ENCODE peak calls at places on chromosomes 7 and 10, in nine cellular contexts. P, X, B, C, O, V, W, A and Q are unnamed samples.

GRCh38 chr7:107953924-107954303 is 49.0 kb downstream of the LAMB1 start:
- DNase-seq in P (no peak), X (no peak), B (no peak), C (no peak), O (no peak), V (no peak), W (no peak), A (no peak), Q (no peak)

GRCh38 chr7:80230327-80230726 is 95.7 kb downstream of the GNAI1 start:
- DNase-seq in P (no peak), X (no peak), B (no peak), C (no peak), O (no peak), V (no peak), W (no peak), A (no peak), Q (no peak)

GRCh38 chr7:142798451-142799438 is 28.0 kb downstream of the PRSS2 start:
- DNase-seq in P (peak; percentile 50), X (no peak), B (no peak), C (no peak), O (no peak), V (no peak), W (no peak), A (no peak), Q (no peak)

GRCh38 chr10:94002156-94002555 is 8.4 kb downstream of the PLCE1 start:
- DNase-seq in P (no peak), X (no peak), B (no peak), C (no peak), O (no peak), V (peak; percentile 43), W (no peak), A (no peak), Q (no peak)

GRCh38 chr7:41222704-41223103 is 480.2 kb downstream of the INHBA start:
- DNase-seq in P (no peak), X (no peak), B (no peak), C (no peak), O (no peak), V (peak; percentile 79), W (no peak), A (no peak), Q (no peak)

GRCh38 chr7:77727936-77728701 is 31.9 kb downstream of the RSBN1L start:
- DNase-seq in P (no peak), X (no peak), B (no peak), C (no peak), O (no peak), V (peak; percentile 54), W (no peak), A (no peak), Q (no peak)

GRCh38 chr7:23679898-23680416 is at the start of gene FAM221A:
- DNase-seq in P (peak; percentile 90), X (peak; percentile 91), B (peak; percentile 94), C (peak; percentile 93), O (peak; percentile 69), V (peak; percentile 84), W (peak; percentile 45), A (peak; percentile 79), Q (peak; percentile 97)

GRCh38 chr7:2968616-2969397 is 74.9 kb downstream of the CARD11 start:
- DNase-seq in P (no peak), X (no peak), B (no peak), C (no peak), O (no peak), V (no peak), W (no peak), A (no peak), Q (peak; percentile 51)

GRCh38 chr7:27170936-27171635 is 3.0 kb downstream of the HOXA10 start:
- DNase-seq in P (no peak), X (peak; percentile 28), B (peak; percentile 8), C (no peak), O (no peak), V (no peak), W (no peak), A (no peak), Q (peak; percentile 31)

GRCh38 chr7:27170494-27170811 is 3.7 kb downstream of the HOXA10 start:
- DNase-seq in P (no peak), X (no peak), B (no peak), C (no peak), O (no peak), V (no peak), W (no peak), A (no peak), Q (no peak)

GRCh38 chr7:27172388-27172774 is 1.7 kb downstream of the HOXA10 start:
- DNase-seq in P (no peak), X (peak; percentile 28), B (peak; percentile 4), C (no peak), O (no peak), V (no peak), W (no peak), A (no peak), Q (peak; percentile 32)

GRCh38 chr7:27172823-27173411 is 1.2 kb downstream of the HOXA10 start:
- DNase-seq in P (no peak), X (peak; percentile 77), B (peak; percentile 16), C (peak; percentile 89), O (no peak), V (no peak), W (no peak), A (no peak), Q (peak; percentile 64)

DNA sequence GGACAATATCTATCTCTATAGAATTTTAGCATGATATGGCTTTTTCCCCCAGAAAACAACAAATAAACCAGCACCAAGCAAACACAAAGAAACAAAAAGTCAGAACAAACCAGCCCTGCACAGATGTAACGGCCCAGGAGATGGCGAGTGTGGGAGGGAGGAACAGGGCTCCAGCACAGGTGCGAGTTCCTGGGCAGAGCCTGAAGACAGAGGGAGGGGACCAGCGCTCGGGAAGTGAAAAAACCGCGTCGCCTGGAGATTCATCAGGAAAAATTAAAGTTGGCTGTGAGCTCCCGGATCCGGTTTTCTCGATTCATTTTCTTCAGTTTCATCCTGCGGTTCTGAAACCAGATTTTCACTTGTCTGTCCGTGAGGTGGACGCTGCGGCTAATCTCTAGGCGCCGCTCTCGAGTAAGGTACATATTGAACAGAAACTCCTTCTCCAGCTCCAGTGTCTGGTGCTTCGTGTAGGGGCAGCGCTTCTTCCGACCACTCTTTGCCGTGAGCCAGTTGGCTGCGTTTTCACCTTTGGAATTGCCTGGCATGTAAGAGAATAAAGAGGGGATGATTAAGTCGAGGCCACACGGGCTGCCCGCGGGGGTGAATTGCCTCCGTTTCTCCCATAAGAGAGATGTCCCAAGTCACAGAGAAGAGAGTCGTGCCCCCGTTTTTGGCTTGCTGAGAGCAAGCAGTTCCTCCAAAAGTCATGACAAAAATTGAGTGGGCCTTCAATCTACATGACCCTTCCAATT is 2.3 kb downstream of the HOXA10 start:
- DNase-seq in P (no peak), X (peak; percentile 21), B (peak; percentile 14), C (no peak), O (no peak), V (no peak), W (no peak), A (no peak), Q (peak; percentile 55)
- H3K4me3 ChIP-seq in P (no peak overlapping the region), X (peak overlapping the region; percentile 53), B (no peak overlapping the region), C (peak overlapping the region; percentile 57), O (no peak overlapping the region), V (no peak overlapping the region), W (no peak overlapping the region), A (no peak overlapping the region), Q (no peak overlapping the region)

GRCh38 chr10:110528224-110528997 is 30.7 kb downstream of the DUSP5 start:
- DNase-seq in P (no peak), X (no peak), B (no peak), C (no peak), O (no peak), V (no peak), W (no peak), A (peak; percentile 31), Q (no peak)

GRCh38 chr10:110531687-110532086 is 34.0 kb downstream of the DUSP5 start:
- DNase-seq in P (no peak), X (no peak), B (no peak), C (no peak), O (no peak), V (no peak), W (no peak), A (peak; percentile 5), Q (no peak)

GRCh38 chr10:110529596-110530011 is 31.9 kb downstream of the DUSP5 start:
- DNase-seq in P (no peak), X (no peak), B (no peak), C (no peak), O (peak; percentile 49), V (no peak), W (no peak), A (peak; percentile 9), Q (no peak)

GRCh38 chr10:110527731-110528171 is 30.0 kb downstream of the DUSP5 start:
- DNase-seq in P (no peak), X (no peak), B (no peak), C (no peak), O (no peak), V (no peak), W (no peak), A (no peak), Q (no peak)

DNA sequence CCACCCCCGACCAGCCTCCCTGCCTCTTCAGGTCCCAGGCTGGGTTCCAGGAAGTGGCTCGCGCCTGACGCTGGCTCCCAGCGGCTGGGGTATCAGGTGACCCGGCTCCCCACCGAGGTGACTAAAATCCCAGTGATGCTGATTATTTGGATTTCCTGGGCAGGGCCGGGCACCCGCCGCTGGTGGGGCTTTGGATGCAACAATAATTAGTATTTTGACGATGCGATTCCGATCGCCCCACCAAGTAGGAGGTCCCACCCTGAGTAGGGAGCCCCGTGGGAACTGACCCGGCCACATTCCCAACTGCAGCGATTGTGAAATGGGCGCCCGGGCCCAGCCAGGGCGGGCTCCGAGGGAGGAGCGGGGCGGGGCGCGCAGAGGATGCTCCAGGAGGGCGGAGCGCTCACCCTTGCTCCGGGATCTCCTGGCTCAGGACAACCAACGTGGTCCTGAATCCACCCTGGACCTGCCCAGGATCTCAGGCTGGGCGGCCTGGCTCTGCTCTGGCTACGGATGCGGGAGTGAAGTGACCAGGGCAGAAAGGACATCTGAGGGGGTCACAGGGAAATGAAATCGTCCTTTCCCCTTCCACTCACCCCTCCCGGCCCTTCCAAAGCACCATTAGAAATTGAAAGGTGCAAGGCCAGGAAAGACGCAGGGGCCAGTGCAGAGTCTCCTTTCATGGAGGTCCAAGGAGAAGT is 32.6 kb downstream of the DUSP5 start:
- DNase-seq in P (no peak), X (peak; percentile 47), B (peak; percentile 61), C (peak; percentile 26), O (no peak), V (peak; percentile 72), W (no peak), A (no peak), Q (peak; percentile 87)
- H3K4me3 ChIP-seq in P (peak overlapping the region; percentile 8), X (no peak overlapping the region), B (no peak overlapping the region), C (no peak overlapping the region), O (peak overlapping the region; percentile 26), V (no peak overlapping the region), W (peak overlapping the region; percentile 40), A (no peak overlapping the region), Q (peak overlapping the region; percentile 15)

DNA sequence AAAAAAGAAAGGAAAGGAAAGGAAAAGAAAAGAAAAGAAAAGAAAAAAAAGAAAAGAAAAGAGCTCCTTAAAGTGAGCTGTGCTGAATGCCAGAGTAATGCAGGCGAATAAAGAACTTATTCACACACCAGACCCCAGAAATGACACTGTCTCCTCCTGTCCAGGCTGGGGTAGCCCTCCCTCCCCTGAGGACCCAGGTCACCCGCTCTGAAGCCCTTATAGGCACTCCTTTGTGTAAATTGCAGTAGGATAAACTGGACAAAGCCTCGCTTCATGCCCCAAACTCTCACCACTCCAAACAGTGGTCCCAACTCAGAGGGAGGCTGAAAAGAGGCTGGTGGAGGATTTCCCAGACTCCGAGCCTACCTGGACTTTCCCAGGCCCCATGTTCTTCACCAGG is 46.3 kb downstream of the PKD1L1 start:
- DNase-seq in P (no peak), X (no peak), B (no peak), C (no peak), O (no peak), V (no peak), W (no peak), A (no peak), Q (no peak)
- H3K4me3 ChIP-seq in P (no peak overlapping the region), X (no peak overlapping the region), B (no peak overlapping the region), C (no peak overlapping the region), O (no peak overlapping the region), V (no peak overlapping the region), W (no peak overlapping the region), A (no peak overlapping the region), Q (no peak overlapping the region)

GRCh38 chr7:128829391-128830166 is 627 bp upstream of the FLNC start:
- DNase-seq in P (no peak), X (peak; percentile 63), B (peak; percentile 51), C (no peak), O (no peak), V (no peak), W (peak; percentile 47), A (no peak), Q (no peak)

GRCh38 chr7:128832880-128833147 is 2.6 kb downstream of the FLNC start:
- DNase-seq in P (no peak), X (peak; percentile 36), B (no peak), C (no peak), O (no peak), V (no peak), W (no peak), A (no peak), Q (no peak)

GRCh38 chr7:128831994-128832879 is 2.0 kb downstream of the FLNC start:
- DNase-seq in P (no peak), X (peak; percentile 58), B (no peak), C (no peak), O (no peak), V (no peak), W (no peak), A (peak; percentile 7), Q (peak; percentile 60)

GRCh38 chr7:128831178-128831993 is 1.2 kb downstream of the FLNC start:
- DNase-seq in P (no peak), X (peak; percentile 68), B (no peak), C (no peak), O (no peak), V (no peak), W (no peak), A (peak; percentile 13), Q (no peak)

DNA sequence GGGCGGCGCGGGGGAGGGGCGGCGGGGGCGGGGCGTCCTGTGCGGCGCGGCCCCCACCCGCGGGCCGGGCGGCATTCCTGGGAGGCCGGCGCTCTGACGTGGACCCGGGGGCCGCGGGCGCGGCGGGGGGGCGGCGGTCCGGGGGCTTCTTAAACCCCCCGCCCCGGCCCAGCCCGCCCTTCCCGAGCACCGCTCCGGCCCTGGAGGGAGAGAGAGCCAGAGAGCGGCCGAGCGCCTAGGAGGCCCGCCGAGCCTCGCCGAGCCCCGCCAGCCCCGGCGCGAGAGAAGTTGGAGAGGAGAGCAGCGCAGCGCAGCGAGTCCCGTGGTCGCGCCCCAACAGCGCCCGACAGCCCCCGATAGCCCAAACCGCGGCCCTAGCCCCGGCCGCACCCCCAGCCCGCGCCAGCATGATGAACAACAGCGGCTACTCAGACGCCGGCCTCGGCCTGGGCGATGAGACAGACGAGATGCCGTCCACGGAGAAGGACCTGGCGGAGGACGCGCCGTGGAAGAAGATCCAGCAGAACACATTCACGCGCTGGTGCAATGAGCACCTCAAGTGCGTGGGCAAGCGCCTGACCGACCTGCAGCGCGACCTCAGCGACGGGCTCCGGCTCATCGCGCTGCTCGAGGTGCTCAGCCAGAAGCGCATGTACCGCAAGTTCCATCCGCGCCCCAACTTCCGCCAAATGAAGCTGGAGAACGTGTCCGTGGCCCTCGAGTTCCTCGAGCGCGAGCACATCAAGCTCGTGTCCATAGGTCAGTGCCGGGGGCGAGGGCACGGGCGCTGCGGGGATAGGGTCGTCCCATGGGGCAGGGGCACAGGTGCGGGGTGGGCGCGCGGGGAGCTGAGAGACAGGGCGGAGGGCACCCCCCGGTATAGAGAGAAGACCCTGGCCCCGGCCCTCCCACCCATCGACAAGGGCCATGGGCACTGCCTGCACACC is at the start of gene FLNC:
- DNase-seq in P (no peak), X (peak; percentile 80), B (peak; percentile 53), C (no peak), O (no peak), V (peak; percentile 45), W (no peak), A (no peak), Q (peak; percentile 69)
- H3K4me3 ChIP-seq in P (peak within 1 kb of the TSS; percentile 77), X (peak within 1 kb of the TSS; percentile 60), B (peak within 1 kb of the TSS; percentile 30), C (peak within 1 kb of the TSS; percentile 39), O (peak within 1 kb of the TSS; percentile 59), V (peak within 1 kb of the TSS; percentile 21), W (peak within 1 kb of the TSS; percentile 45), A (no peak within 1 kb of the TSS), Q (peak within 1 kb of the TSS; percentile 52)